ENCODE peak calls at places on chromosomes 2 and 18, in four cellular contexts. C is GM23248, P is PC-3, E is bronchial epithelial cell. T is an unnamed sample.

GRCh38 chr2:26396734-26397298 is 4.9 kb upstream of the DRC1 start:
- DNase-seq in C (no peak), P (no peak), E (no peak), T (no peak)

GRCh38 chr2:219736196-219736595 is 108.8 kb downstream of the SLC4A3 start:
- DNase-seq in C (peak; percentile 86), P (peak; percentile 86), E (peak; percentile 75), T (peak; percentile 81)

GRCh38 chr18:79001001-79001400 is 21.4 kb downstream of the SALL3 start:
- DNase-seq in C (no peak), P (no peak), E (no peak), T (no peak)

GRCh38 chr2:160380000-160380570 is 113.5 kb downstream of the RBMS1 start:
- DNase-seq in C (peak; percentile 46), P (no peak), E (no peak), T (no peak)

GRCh38 chr2:26860451-26860850 is 12.5 kb downstream of the DPYSL5 start:
- DNase-seq in C (no peak), P (no peak), E (peak; percentile 33), T (no peak)

GRCh38 chr2:129695496-129695895 is 284.0 kb upstream of the RAB6C start:
- DNase-seq in C (no peak), P (no peak), E (no peak), T (no peak)

GRCh38 chr2:200356794-200357472 is 50.4 kb downstream of the SPATS2L start:
- DNase-seq in C (peak; percentile 79), P (no peak), E (no peak), T (peak; percentile 47)

GRCh38 chr2:10716581-10716980 is 4.8 kb upstream of the ATP6V1C2 start:
- DNase-seq in C (no peak), P (no peak), E (no peak), T (no peak)

GRCh38 chr18:45566025-45566740 is 49.1 kb upstream of the SLC14A2 start:
- DNase-seq in C (peak; percentile 94), P (no peak), E (peak; percentile 96), T (no peak)

GRCh38 chr2:237875234-237876055 is 16.0 kb downstream of the RAMP1 start:
- DNase-seq in C (no peak), P (no peak), E (no peak), T (no peak)

GRCh38 chr2:236643480-236643879 is 73.9 kb downstream of the ACKR3 start:
- DNase-seq in C (no peak), P (no peak), E (no peak), T (no peak)

GRCh38 chr2:23620841-23621341 is 235.9 kb downstream of the KLHL29 start:
- DNase-seq in C (no peak), P (no peak), E (no peak), T (no peak)

GRCh38 chr2:85763132-85763531 is 9.3 kb downstream of the ATOH8 start:
- DNase-seq in C (no peak), P (no peak), E (peak; percentile 63), T (no peak)

GRCh38 chr2:25377822-25378421 is 36.2 kb upstream of the DNMT3A start:
- DNase-seq in C (no peak), P (no peak), E (no peak), T (no peak)

GRCh38 chr2:171169839-171170238 is 9.1 kb upstream of the TLK1 start:
- DNase-seq in C (no peak), P (no peak), E (no peak), T (no peak)

GRCh38 chr2:107627926-107628325 is 198.8 kb upstream of the RGPD4 start:
- DNase-seq in C (no peak), P (no peak), E (no peak), T (no peak)

DNA sequence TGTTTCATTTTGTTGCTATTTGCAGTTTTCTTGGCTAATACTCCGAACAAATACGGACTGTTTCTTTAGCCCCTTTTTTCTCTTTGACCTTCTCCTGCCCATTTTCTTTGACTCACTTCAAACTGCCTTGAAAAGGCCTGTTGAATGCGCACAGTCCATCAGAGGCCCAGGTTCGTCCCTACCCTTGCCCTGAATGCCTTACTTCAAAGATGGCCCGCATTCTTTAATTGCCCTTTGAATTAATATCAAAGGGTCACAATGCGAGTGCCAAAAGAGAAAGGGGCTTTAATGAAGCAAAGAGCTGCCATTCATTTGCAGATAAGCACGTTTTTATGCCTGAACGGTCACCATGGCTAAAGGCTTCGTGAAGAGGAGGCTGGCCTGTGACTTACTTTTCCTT is 29.7 kb downstream of the PAX3 start:
- DNase-seq in C (no peak), P (no peak), E (no peak), T (peak; percentile 88)
- H3K27me3 ChIP-seq in C (peaks cover 8% of the 10 kb centered on the region), P (peaks cover 93% of the 10 kb centered on the region), E (no peaks in the 10 kb centered on the region), T (peaks cover 90% of the 10 kb centered on the region)

DNA sequence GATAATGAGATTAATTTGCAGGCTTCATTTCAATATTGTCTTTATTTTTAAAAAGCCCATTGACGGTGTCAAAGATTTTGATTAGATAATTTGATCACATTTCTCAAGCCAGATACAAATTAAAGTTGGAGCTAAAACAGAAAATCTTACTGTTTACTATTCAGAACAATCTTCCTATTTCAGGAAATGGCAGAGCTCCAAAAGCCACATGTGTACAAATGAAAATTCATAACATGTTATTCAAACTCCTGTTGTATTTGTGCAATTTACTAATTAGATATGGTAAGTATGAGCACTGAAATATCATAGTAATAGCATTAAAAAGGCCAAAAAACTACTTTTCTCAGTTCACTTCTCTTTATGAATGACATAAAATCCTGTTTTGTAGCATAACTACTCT is 683.0 kb downstream of the KCNJ3 start:
- DNase-seq in C (no peak), P (no peak), E (no peak), T (no peak)
- H3K27me3 ChIP-seq in C (no peaks in the 10 kb centered on the region), P (no peaks in the 10 kb centered on the region), E (no peaks in the 10 kb centered on the region), T (no peaks in the 10 kb centered on the region)

GRCh38 chr2:54308186-54308585 is 52.2 kb upstream of the TSPYL6 start:
- DNase-seq in C (no peak), P (no peak), E (no peak), T (no peak)
- H3K27me3 ChIP-seq in C (no peaks in the 10 kb centered on the region), P (no peaks in the 10 kb centered on the region), E (no peaks in the 10 kb centered on the region), T (no peaks in the 10 kb centered on the region)

GRCh38 chr2:72863046-72863445 is 24.2 kb upstream of the SPR start:
- DNase-seq in C (no peak), P (no peak), E (no peak), T (peak; percentile 16)

GRCh38 chr2:72864500-72864899 is 22.7 kb upstream of the SPR start:
- DNase-seq in C (peak; percentile 84), P (peak; percentile 84), E (peak; percentile 93), T (no peak)

GRCh38 chr2:72859831-72860262 is 27.4 kb upstream of the SPR start:
- DNase-seq in C (peak; percentile 67), P (peak; percentile 94), E (peak; percentile 83), T (peak; percentile 85)

DNA sequence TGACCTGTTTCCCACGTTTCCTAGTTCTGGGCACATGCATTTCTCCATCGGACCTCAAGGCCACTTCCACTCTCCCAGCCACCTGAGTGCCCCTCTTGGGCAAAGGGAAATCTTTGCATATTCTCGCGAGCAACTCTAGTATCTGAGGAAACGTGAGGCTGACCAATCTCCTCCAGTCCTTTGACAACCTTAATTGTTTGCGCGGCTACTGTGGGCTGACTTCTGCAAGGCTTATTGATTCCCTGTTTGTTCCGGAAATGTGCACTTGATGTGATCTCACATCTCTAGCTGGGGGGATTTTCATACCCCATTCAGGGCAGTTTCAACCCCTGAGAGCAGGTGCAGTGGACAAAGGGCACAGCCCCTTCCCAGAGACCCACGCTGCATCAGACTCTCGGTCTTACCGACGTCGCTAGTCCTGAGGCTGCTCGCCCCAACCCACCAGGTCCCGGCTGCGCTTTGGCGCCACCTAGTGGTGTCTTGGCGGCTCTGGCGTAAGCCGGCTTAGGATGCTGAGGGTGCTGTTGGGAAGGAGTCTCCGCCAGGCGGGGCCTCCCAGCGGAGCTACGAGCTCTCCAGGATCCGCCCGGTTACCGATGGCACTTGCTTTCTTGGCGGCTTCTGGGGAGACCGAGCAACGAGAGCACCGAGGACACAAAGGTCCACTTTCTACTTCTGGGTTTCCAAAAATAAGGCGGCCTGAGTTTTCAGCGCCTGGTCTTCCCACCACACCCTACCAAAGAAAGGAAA is 24.8 kb upstream of the SPR start:
- DNase-seq in C (peak; percentile 88), P (peak; percentile 97), E (peak; percentile 84), T (peak; percentile 96)
- H3K27me3 ChIP-seq in C (peaks cover 23% of the 10 kb centered on the region), P (peaks cover 7% of the 10 kb centered on the region), E (no peaks in the 10 kb centered on the region), T (peaks cover 32% of the 10 kb centered on the region)

DNA sequence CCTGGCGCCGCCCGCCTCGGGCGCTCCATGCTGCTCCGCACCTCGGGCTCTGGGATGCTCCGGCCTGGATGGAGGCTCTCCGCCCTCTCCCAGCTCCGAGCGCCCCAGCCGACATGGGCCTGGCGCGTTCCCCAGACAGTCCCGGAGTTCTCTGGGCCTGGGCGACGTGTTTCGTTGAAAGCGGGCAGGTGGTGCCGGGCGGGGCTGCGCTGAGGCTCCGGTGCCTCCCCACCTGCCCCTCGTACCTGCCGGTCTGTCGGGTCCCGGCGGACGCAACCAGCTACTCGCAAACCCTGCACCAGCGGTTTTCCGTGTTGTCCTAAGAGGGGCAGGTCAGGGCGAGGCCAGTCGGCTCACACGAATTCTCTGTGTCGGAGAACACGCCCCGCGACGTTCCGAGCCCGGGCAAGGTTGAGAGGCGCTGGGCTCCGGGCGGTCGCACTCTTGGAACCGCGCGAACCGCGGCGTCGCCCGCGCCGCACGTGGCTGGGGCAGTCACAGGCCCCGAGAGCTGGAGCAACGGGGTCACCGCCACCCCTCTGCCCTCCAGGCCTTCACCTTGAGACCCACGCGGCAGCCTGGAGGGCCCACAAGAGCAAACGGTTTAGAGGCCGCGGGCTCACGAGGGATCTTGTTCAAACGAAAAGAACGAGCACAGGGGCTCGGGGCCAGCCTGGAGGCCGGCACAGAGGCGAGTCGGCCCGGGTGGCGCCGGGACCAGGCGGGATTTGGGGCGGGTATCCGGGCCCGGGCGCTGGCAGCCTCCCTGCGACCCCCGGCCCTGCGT is 4.2 kb upstream of the SIX2 start:
- DNase-seq in C (peak; percentile 37), P (no peak), E (no peak), T (peak; percentile 59)
- H3K27me3 ChIP-seq in C (peaks cover 46% of the 10 kb centered on the region), P (no peaks in the 10 kb centered on the region), E (no peaks in the 10 kb centered on the region), T (peaks cover 88% of the 10 kb centered on the region)

DNA sequence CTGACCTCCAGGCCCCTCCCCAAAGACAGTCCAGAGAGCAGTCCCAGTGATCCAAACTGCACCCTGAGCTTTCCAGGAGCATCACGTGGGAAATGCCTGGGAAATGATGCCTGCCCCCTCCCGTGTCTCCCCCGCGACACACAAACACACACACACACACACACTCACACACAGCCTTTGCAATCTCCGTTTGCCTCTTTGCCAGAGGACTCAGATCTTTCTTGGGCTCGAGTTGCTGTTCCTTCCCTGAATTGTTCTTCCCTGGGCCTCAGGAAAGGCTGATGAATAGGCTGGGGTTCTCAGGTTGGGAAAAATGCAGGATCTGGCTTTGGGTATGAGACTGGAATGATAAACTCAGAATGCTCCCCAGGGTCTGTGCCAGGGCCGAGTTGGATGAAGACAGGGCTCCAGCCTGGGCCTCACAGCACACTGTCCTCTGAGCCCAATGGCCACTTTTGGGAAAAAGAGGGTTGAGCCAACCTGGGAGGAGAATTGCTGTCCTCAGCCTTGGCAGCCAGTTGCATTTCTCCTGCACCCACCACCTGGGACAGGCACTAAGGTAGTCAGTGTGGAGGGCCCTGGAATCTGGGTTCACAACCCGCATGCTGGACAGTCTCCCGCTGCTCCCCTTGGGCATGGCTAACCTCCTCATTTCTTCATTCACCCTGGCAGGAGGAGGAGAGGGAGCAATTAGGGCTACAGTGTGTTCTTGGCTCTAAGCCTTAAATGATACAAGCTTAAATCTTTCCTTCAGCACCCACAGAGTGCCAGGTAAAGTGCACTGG is 43.9 kb upstream of the ATP6V1B1 start:
- DNase-seq in C (no peak), P (no peak), E (no peak), T (no peak)
- H3K27me3 ChIP-seq in C (peaks cover 95% of the 10 kb centered on the region), P (peaks cover 35% of the 10 kb centered on the region), E (peaks cover 57% of the 10 kb centered on the region), T (peaks cover 100% of the 10 kb centered on the region)

T was measured in neural progenitor cell.